ENCODE peak calls at places on chromosomes 7 and 10, in five cellular contexts. One of them, this sample, is unnamed.

GRCh38 chr7:27241189-27242045 is 1.2 kb upstream of the EVX1 start:
- DNase-seq in EL: no peak
- DNase-seq in psoas muscle: no peak
- DNase-seq in Caki2: no peak
- DNase-seq in epithelial cell of esophagus: no peak
- DNase-seq in this sample: no peak

GRCh38 chr10:49734676-49735075 is 27.4 kb downstream of the OGDHL start:
- DNase-seq in psoas muscle: no peak
- DNase-seq in epithelial cell of esophagus: peak
- DNase-seq in Caki2: no peak
- DNase-seq in EL: no peak
- DNase-seq in this sample: no peak

GRCh38 chr10:70759769-70760168 is 25.4 kb downstream of the TBATA start:
- DNase-seq in EL: no peak
- DNase-seq in Caki2: no peak
- DNase-seq in psoas muscle: no peak
- DNase-seq in epithelial cell of esophagus: peak
- DNase-seq in this sample: no peak

GRCh38 chr10:97731346-97732051 is 5.4 kb upstream of the ZFYVE27 start:
- DNase-seq in epithelial cell of esophagus: peak
- DNase-seq in Caki2: peak
- DNase-seq in psoas muscle: no peak
- DNase-seq in EL: peak
- DNase-seq in this sample: peak

GRCh38 chr7:99839560-99840011 is 11.8 kb downstream of the CYP3A43 start:
- DNase-seq in epithelial cell of esophagus: peak
- DNase-seq in psoas muscle: no peak
- DNase-seq in EL: no peak
- DNase-seq in Caki2: no peak
- DNase-seq in this sample: no peak

GRCh38 chr10:121956111-121957061 is 18.6 kb downstream of the NSMCE4A start:
- DNase-seq in Caki2: no peak
- DNase-seq in epithelial cell of esophagus: peak
- DNase-seq in EL: peak
- DNase-seq in psoas muscle: no peak
- DNase-seq in this sample: no peak

GRCh38 chr10:124037286-124037685 is 56.1 kb downstream of the CHST15 start:
- DNase-seq in epithelial cell of esophagus: no peak
- DNase-seq in Caki2: no peak
- DNase-seq in psoas muscle: no peak
- DNase-seq in EL: no peak
- DNase-seq in this sample: no peak

GRCh38 chr10:70742537-70743429 is 42.4 kb downstream of the TBATA start:
- DNase-seq in Caki2: no peak
- DNase-seq in psoas muscle: no peak
- DNase-seq in epithelial cell of esophagus: no peak
- DNase-seq in EL: peak
- DNase-seq in this sample: no peak

GRCh38 chr7:14377646-14378266 is 388.3 kb upstream of the ETV1 start:
- DNase-seq in epithelial cell of esophagus: no peak
- DNase-seq in Caki2: no peak
- DNase-seq in EL: no peak
- DNase-seq in psoas muscle: no peak
- DNase-seq in this sample: no peak

This sample was measured in RCC 7860.